ENCODE peak calls at places on chromosome 17, in ten cellular contexts. Z is tibial nerve, X is H54, E is gastrocnemius medialis, S is stomach, A is adrenal gland, J is lower leg skin, N is A549, L is heart left ventricle, R is transverse colon. Y is an unnamed sample.

GRCh38 chr17:41801374-41802062 is 10.2 kb downstream of the P3H4 start:
- DNase-seq in Z (peak), X (peak), E (peak), S (peak), A (peak), J (peak), N (peak), L (peak), R (peak), Y (peak)

GRCh38 chr17:63954402-63955063 is 18.2 kb downstream of the SCN4A start:
- DNase-seq in Z (no peak), X (no peak), E (peak), S (no peak), A (no peak), J (no peak), N (no peak), L (no peak), R (peak), Y (no peak)

GRCh38 chr17:48599373-48599772 is 5.4 kb downstream of the HOXB6 start:
- DNase-seq in Z (no peak), X (no peak), E (no peak), S (no peak), A (no peak), J (no peak), N (no peak), L (no peak), R (no peak), Y (no peak)

GRCh38 chr17:1906622-1907021 is 76.8 kb downstream of the RPA1 start:
- DNase-seq in Z (no peak), X (no peak), E (no peak), S (no peak), A (no peak), J (no peak), N (no peak), L (no peak), R (no peak), Y (no peak)

GRCh38 chr17:64073771-64074703 is 53.6 kb upstream of the ICAM2 start:
- DNase-seq in Z (no peak), X (no peak), E (no peak), S (no peak), A (no peak), J (no peak), N (no peak), L (no peak), R (no peak), Y (no peak)

GRCh38 chr17:42536372-42537155 is 523 bp downstream of the NAGLU start:
- DNase-seq in Z (peak), X (peak), E (peak), S (peak), A (peak), J (peak), N (peak), L (peak), R (peak), Y (peak)

GRCh38 chr17:51540151-51540550 is 279.8 kb downstream of the UTP18 start:
- DNase-seq in Z (no peak), X (no peak), E (no peak), S (no peak), A (no peak), J (no peak), N (peak), L (no peak), R (no peak), Y (no peak)

GRCh38 chr17:10192963-10193362 is 5.4 kb downstream of the GAS7 start:
- DNase-seq in Z (no peak), X (no peak), E (no peak), S (no peak), A (peak), J (no peak), N (no peak), L (no peak), R (no peak), Y (no peak)

GRCh38 chr17:82216301-82217119 is 3.9 kb upstream of the CCDC57 start:
- DNase-seq in Z (no peak), X (peak), E (no peak), S (peak), A (peak), J (peak), N (peak), L (peak), R (peak), Y (peak)

GRCh38 chr17:76080207-76080933 is 1.4 kb downstream of the ZACN start:
- DNase-seq in Z (no peak), X (no peak), E (no peak), S (no peak), A (no peak), J (no peak), N (no peak), L (no peak), R (no peak), Y (no peak)

GRCh38 chr17:42472709-42473521 is 14.2 kb downstream of the ATP6V0A1 start:
- DNase-seq in Z (no peak), X (no peak), E (no peak), S (no peak), A (no peak), J (no peak), N (peak), L (no peak), R (no peak), Y (no peak)

GRCh38 chr17:948284-948852 is 31.2 kb downstream of the NXN start:
- DNase-seq in Z (no peak), X (no peak), E (no peak), S (no peak), A (no peak), J (no peak), N (no peak), L (peak), R (no peak), Y (no peak)

GRCh38 chr17:40340880-40341807 is 23.4 kb downstream of the GJD3 start:
- DNase-seq in Z (peak), X (peak), E (peak), S (peak), A (peak), J (peak), N (peak), L (peak), R (peak), Y (peak)

GRCh38 chr17:31413081-31413799 is 21.8 kb downstream of the RAB11FIP4 start:
- DNase-seq in Z (no peak), X (no peak), E (no peak), S (no peak), A (no peak), J (no peak), N (no peak), L (no peak), R (no peak), Y (no peak)

GRCh38 chr17:80312621-80313135 is 52.0 kb downstream of the RNF213 start:
- DNase-seq in Z (no peak), X (no peak), E (no peak), S (no peak), A (no peak), J (no peak), N (no peak), L (no peak), R (no peak), Y (no peak)

GRCh38 chr17:41873559-41874292 is 8.5 kb upstream of the KLHL11 start:
- DNase-seq in Z (no peak), X (no peak), E (no peak), S (no peak), A (no peak), J (no peak), N (no peak), L (no peak), R (no peak), Y (no peak)

GRCh38 chr17:75688209-75688771 is 21.2 kb downstream of the SAP30BP start:
- DNase-seq in Z (no peak), X (no peak), E (no peak), S (peak), A (no peak), J (no peak), N (no peak), L (no peak), R (no peak), Y (no peak)

GRCh38 chr17:9174312-9174711 is 153.0 kb downstream of the NTN1 start:
- DNase-seq in Z (no peak), X (no peak), E (no peak), S (no peak), A (no peak), J (no peak), N (no peak), L (no peak), R (no peak), Y (no peak)

GRCh38 chr17:9021158-9021984 is at the start of gene NTN1:
- DNase-seq in Z (peak), X (no peak), E (no peak), S (peak), A (no peak), J (no peak), N (no peak), L (peak), R (peak), Y (peak)

GRCh38 chr17:40554646-40555295 is 10.5 kb downstream of the CCR7 start:
- DNase-seq in Z (no peak), X (no peak), E (no peak), S (peak), A (peak), J (peak), N (no peak), L (no peak), R (no peak), Y (no peak)

GRCh38 chr17:41521574-41522261 is 3.0 kb upstream of the KRT15 start:
- DNase-seq in Z (no peak), X (peak), E (no peak), S (peak), A (no peak), J (no peak), N (peak), L (no peak), R (peak), Y (no peak)

GRCh38 chr17:72619976-72620650 is 472.4 kb downstream of the SLC39A11 start:
- DNase-seq in Z (no peak), X (no peak), E (no peak), S (no peak), A (no peak), J (no peak), N (no peak), L (no peak), R (no peak), Y (no peak)

GRCh38 chr17:40836020-40836419 is 13.6 kb upstream of the KRT10 start:
- DNase-seq in Z (no peak), X (no peak), E (no peak), S (no peak), A (no peak), J (no peak), N (no peak), L (no peak), R (no peak), Y (no peak)

GRCh38 chr17:31549121-31549524 is 157.6 kb downstream of the RAB11FIP4 start:
- DNase-seq in Z (no peak), X (no peak), E (no peak), S (no peak), A (no peak), J (no peak), N (peak), L (no peak), R (no peak), Y (no peak)

GRCh38 chr17:51764387-51764971 is 394.0 kb downstream of the CA10 start:
- DNase-seq in Z (no peak), X (peak), E (no peak), S (peak), A (peak), J (peak), N (peak), L (no peak), R (peak), Y (peak)

GRCh38 chr17:9115446-9116265 is 94.3 kb downstream of the NTN1 start:
- DNase-seq in Z (peak), X (no peak), E (peak), S (peak), A (peak), J (peak), N (peak), L (peak), R (peak), Y (no peak)

GRCh38 chr17:80598813-80599545 is 54.3 kb downstream of the RPTOR start:
- DNase-seq in Z (no peak), X (no peak), E (no peak), S (no peak), A (no peak), J (no peak), N (no peak), L (no peak), R (no peak), Y (no peak)

GRCh38 chr17:65108152-65108551 is 29.0 kb upstream of the RGS9 start:
- DNase-seq in Z (no peak), X (no peak), E (no peak), S (no peak), A (no peak), J (no peak), N (no peak), L (no peak), R (no peak), Y (no peak)

GRCh38 chr17:65103431-65103830 is 33.7 kb upstream of the RGS9 start:
- DNase-seq in Z (no peak), X (no peak), E (no peak), S (no peak), A (no peak), J (no peak), N (no peak), L (no peak), R (no peak), Y (no peak)

GRCh38 chr17:45333702-45334092 is 16.9 kb upstream of the MAP3K14 start:
- DNase-seq in Z (no peak), X (no peak), E (no peak), S (no peak), A (no peak), J (no peak), N (no peak), L (no peak), R (peak), Y (no peak)

GRCh38 chr17:45144199-45145034 is 3.9 kb upstream of the HEXIM1 start:
- DNase-seq in Z (peak), X (no peak), E (no peak), S (peak), A (no peak), J (no peak), N (no peak), L (peak), R (peak), Y (peak)

GRCh38 chr17:59893617-59894100 is 738 bp downstream of the RPS6KB1 start:
- DNase-seq in Z (no peak), X (peak), E (peak), S (no peak), A (peak), J (no peak), N (peak), L (no peak), R (no peak), Y (peak)

GRCh38 chr17:36885761-36886365 is 51.4 kb upstream of the LHX1 start:
- DNase-seq in Z (no peak), X (no peak), E (no peak), S (no peak), A (no peak), J (no peak), N (no peak), L (no peak), R (no peak), Y (no peak)

GRCh38 chr17:7304179-7304578 is 3.2 kb upstream of the EIF5A start:
- DNase-seq in Z (no peak), X (no peak), E (no peak), S (no peak), A (no peak), J (no peak), N (no peak), L (no peak), R (no peak), Y (no peak)
- TF ChIP-seq POLR2A in Z (no peak), X (no peak), E (no peak), S (no peak), A (no peak), J (no peak), N (no peak), L (no peak), R (no peak), Y (no peak)

GRCh38 chr17:50177476-50177875 is 11.7 kb downstream of the SGCA start:
- DNase-seq in Z (no peak), X (no peak), E (no peak), S (no peak), A (no peak), J (no peak), N (no peak), L (no peak), R (no peak), Y (no peak)

GRCh38 chr17:50177983-50178834 is 12.4 kb downstream of the SGCA start:
- DNase-seq in Z (peak), X (peak), E (peak), S (peak), A (peak), J (no peak), N (peak), L (peak), R (peak), Y (peak)

GRCh38 chr17:50174444-50174843 is 8.6 kb downstream of the SGCA start:
- DNase-seq in Z (no peak), X (no peak), E (no peak), S (no peak), A (no peak), J (no peak), N (no peak), L (peak), R (no peak), Y (no peak)

GRCh38 chr17:50175035-50175788 is 9.4 kb downstream of the SGCA start:
- DNase-seq in Z (no peak), X (no peak), E (no peak), S (no peak), A (no peak), J (no peak), N (no peak), L (peak), R (no peak), Y (no peak)

GRCh38 chr17:50176559-50177471 is 11.0 kb downstream of the SGCA start:
- DNase-seq in Z (no peak), X (no peak), E (no peak), S (no peak), A (no peak), J (no peak), N (peak), L (peak), R (no peak), Y (no peak)
- TF ChIP-seq POLR2A in Z (no peak), X (no peak), E (no peak), S (no peak), A (no peak), J (no peak), N (no peak), L (no peak), R (no peak), Y (no peak)

DNA sequence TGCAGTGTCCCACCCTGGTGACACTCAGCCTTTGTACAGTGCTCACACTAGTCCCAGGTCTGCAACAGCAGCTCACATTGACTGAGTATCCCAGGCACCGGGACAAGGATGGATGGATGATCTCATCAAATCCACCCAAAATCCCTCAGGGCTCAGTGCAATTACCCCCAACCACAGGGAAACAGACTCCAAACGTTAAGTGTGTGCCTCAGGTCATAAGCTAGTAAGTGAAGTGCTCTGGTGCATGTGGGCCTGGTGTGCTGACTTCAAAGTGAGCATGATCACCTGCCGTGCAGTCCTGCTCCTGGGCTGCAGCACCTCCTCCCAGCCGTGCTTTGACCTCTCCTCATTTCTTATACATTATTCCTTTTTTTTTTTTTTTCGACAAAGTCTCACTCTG is 31.2 kb upstream of the CD300E start:
- DNase-seq in Z (no peak), X (no peak), E (no peak), S (no peak), A (no peak), J (no peak), N (no peak), L (no peak), R (no peak), Y (no peak)
- TF ChIP-seq POLR2A in Z (no peak), X (no peak), E (no peak), S (no peak), A (no peak), J (no peak), N (no peak), L (no peak), R (no peak), Y (no peak)

DNA sequence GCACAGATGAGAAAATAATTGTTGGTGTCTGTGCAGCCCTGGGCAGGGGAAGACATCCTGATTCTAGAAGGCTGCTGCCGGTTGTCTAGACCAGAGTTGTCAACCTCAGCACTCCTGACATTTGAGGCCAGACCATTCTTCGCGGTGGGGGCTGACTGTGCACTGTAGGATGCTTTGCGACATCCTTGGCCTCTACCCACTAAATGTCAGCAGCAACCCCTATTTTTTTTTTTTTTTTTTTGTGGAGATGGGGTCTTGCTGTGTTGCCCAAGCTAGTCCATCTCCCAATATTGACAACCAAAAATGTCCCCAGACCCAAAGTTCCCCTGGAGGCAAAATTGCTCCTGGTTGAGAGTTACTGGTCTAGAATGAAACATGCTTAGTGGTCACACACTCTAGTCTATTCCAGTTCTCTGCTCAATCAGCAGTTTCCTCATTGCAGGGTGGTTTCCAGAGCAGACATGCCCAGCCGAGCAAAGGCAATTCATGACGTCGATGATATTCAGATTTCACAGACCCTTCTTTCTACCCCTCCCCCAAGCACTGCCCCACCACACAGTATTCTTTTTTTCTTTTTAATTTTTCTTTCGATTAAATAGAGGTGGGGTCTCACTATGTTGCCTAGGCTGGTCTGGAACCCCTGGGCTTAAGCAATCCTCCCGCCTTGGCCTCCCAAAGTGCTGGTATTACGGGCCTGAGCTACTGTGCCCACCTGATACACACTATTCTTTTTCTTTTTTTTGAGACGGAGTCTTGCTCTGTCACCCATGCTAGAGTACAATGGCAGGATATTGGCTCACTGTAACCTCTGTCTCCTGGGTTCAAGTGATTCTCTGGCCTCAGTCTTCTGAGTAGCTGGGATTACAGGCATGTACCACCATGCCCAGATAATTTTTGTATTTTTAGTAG is 9.0 kb downstream of the C17orf99 start:
- DNase-seq in Z (no peak), X (no peak), E (no peak), S (no peak), A (no peak), J (no peak), N (no peak), L (no peak), R (peak), Y (no peak)
- TF ChIP-seq POLR2A in Z (no peak), X (no peak), E (no peak), S (no peak), A (no peak), J (no peak), N (no peak), L (no peak), R (no peak), Y (no peak)

GRCh38 chr17:13346996-13347762 is 254.6 kb downstream of the HS3ST3A1 start:
- DNase-seq in Z (no peak), X (peak), E (no peak), S (no peak), A (peak), J (no peak), N (peak), L (no peak), R (no peak), Y (no peak)
- TF ChIP-seq POLR2A in Z (no peak), X (no peak), E (no peak), S (no peak), A (no peak), J (no peak), N (no peak), L (no peak), R (no peak), Y (no peak)

DNA sequence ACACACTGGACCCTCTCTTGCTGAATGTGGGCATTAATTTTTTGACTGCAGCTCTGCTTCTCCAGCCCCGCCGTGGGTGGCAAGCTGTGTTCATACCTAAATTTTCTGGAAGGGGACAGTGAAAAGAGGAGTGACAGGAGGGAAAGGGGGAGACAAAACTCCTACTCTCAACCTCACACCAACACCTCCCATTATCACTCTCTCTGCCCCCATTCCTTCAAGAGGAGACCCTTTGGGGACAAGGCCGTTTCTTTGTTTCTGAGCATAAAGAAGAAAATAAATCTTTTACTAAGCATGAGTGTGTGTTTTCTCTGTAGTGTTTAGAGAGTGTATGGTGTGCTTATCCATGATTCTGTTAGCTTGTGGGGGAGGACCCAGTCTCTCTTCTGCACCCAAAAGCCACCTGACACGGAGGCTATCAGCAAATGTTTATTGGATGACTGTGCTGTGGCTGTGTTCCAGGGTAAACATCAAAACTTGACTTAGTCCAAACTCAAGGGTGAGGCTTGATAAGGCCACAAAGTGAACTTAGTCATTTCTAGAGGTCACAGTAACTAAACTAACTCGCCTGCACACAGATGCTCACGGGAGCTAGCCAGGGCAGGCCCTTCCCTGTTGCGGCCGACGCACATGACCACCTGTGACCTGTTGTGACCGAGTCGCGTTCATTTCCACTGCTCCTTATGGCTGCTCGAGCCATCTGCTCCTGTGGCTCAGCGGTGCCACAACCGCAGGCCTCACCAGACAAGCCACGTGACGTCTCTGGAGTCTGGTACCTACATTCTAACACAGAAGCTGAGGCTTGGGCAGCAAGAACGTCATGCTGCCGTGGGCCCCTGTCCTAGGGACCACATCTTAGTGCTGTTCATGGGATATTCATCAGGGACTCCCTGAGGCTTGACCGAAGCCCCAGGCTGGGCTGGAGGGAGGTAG is 9.8 kb upstream of the MED11 start:
- DNase-seq in Z (no peak), X (peak), E (no peak), S (peak), A (peak), J (no peak), N (peak), L (no peak), R (peak), Y (peak)
- TF ChIP-seq POLR2A in Z (no peak), X (no peak), E (no peak), S (no peak), A (peak), J (no peak), N (no peak), L (no peak), R (peak), Y (peak)

Y was measured in erythroblast.